ENCODE peak calls at places on chromosomes 13 and 19, in nine cellular contexts. D is DMS 273 treated with DMSO at 0.1 percent for 48 hours; A is AML-193; X is iPS DF 19.7; U is GM04503; P is lower leg skin; L is stimulated activated naive CD8-positive, alpha-beta T cell treated with anti-CD3 and anti-CD28 coated beads, Interleukin-15, Interleukin-2, amounts not matched to agents 100 U/mL and 50 U/mL, for 24 hours; N is lower lobe of right lung; Q is ovary. S is an unnamed sample.
A peak's percentile ranks its signal among the peaks of the same experiment; 100 is the strongest.

GRCh38 chr13:80430561-80430960 is 89.6 kb upstream of the SPRY2 start:
- DNase-seq in Q (no peak), D (no peak), U (no peak), L (no peak), X (no peak), N (no peak), A (no peak), P (no peak), S (no peak)

GRCh38 chr19:6501740-6502648 is at the start of gene TUBB4A:
- DNase-seq in A (no peak), P (no peak), Q (no peak), X (no peak), N (no peak), U (no peak), D (no peak), L (peak; percentile 65), S (no peak)

GRCh38 chr13:71285700-71286099 is 581.3 kb downstream of the DACH1 start:
- DNase-seq in U (no peak), P (no peak), X (no peak), N (no peak), Q (no peak), L (no peak), A (no peak), D (no peak), S (no peak)

GRCh38 chr19:45814851-45815481 is at the start of gene RSPH6A:
- DNase-seq in L (no peak), A (no peak), D (no peak), P (no peak), X (no peak), N (peak; percentile 41), Q (no peak), U (no peak), S (no peak)

GRCh38 chr19:18204394-18205179 is 745 bp upstream of the RAB3A start:
- DNase-seq in U (no peak), Q (peak; percentile 85), D (no peak), A (peak; percentile 22), N (no peak), X (no peak), P (no peak), L (peak; percentile 61), S (no peak)

GRCh38 chr19:39327990-39328705 is 7.5 kb upstream of the LRFN1 start:
- DNase-seq in X (no peak), A (peak; percentile 44), Q (peak; percentile 92), U (no peak), P (peak; percentile 97), D (no peak), L (peak; percentile 88), N (peak; percentile 89), S (peak; percentile 24)

GRCh38 chr19:41951686-41952172 is 7.4 kb downstream of the RABAC1 start:
- DNase-seq in Q (peak; percentile 82), A (peak; percentile 43), N (peak; percentile 81), L (peak; percentile 95), D (no peak), P (peak; percentile 95), U (no peak), X (no peak), S (peak; percentile 24)

GRCh38 chr13:32988588-32989256 is 27.5 kb upstream of the KL start:
- DNase-seq in N (no peak), Q (no peak), L (no peak), D (no peak), X (no peak), A (no peak), P (no peak), U (no peak), S (no peak)

GRCh38 chr13:26307701-26308100 is 53.8 kb downstream of the CDK8 start:
- DNase-seq in N (no peak), X (no peak), P (no peak), D (no peak), A (no peak), L (no peak), Q (no peak), U (no peak), S (no peak)

GRCh38 chr19:45440873-45441654 is 17.3 kb upstream of the ERCC1 start:
- DNase-seq in A (no peak), Q (no peak), L (no peak), P (no peak), X (no peak), D (no peak), N (no peak), U (no peak), S (no peak)

GRCh38 chr19:11387154-11388034 is 3.3 kb upstream of the EPOR start:
- DNase-seq in N (no peak), P (no peak), A (peak; percentile 31), L (no peak), U (no peak), X (no peak), Q (no peak), D (no peak), S (no peak)

GRCh38 chr19:19261350-19262189 is 11.5 kb downstream of the TM6SF2 start:
- DNase-seq in D (no peak), L (peak; percentile 14), P (no peak), Q (no peak), U (no peak), N (no peak), X (no peak), A (no peak), S (peak; percentile 17)

GRCh38 chr13:76048126-76048525 is 412.0 kb downstream of the LMO7 start:
- DNase-seq in U (no peak), X (no peak), Q (no peak), N (no peak), A (no peak), L (no peak), P (no peak), D (no peak), S (no peak)

GRCh38 chr19:12833418-12833746 is 997 bp downstream of the RTBDN start:
- DNase-seq in A (no peak), X (no peak), L (no peak), N (no peak), D (no peak), Q (no peak), P (no peak), U (no peak), S (no peak)

GRCh38 chr19:29629836-29630534 is 23.9 kb downstream of the POP4 start:
- DNase-seq in Q (peak; percentile 13), N (peak; percentile 13), P (peak; percentile 49), U (no peak), A (no peak), X (no peak), D (no peak), L (no peak), S (no peak)

GRCh38 chr19:48006762-48007161 is 12.3 kb downstream of the ELSPBP1 start:
- DNase-seq in X (peak; percentile 5), D (no peak), N (no peak), P (no peak), U (no peak), L (peak; percentile 17), Q (no peak), A (no peak), S (no peak)